ENCODE peak calls at places on chromosomes 3 and 15, in six cellular contexts. U is stimulated activated CD4-positive, alpha-beta T cell treated with anti-CD3 and anti-CD28 coated beads, Interleukin-1b, Interleukin-23, amount 100 ng/mL, for 4 hours; I is MCF 10A; E is ovary; A is NCI-H345; W is naive thymus-derived CD8-positive, alpha-beta T cell. L is an unnamed sample.

GRCh38 chr3:171189394-171189793 is 162.9 kb upstream of the SLC2A2 start:
- DNase-seq in U (no peak), I (no peak), E (no peak), A (no peak), W (no peak), L (no peak)

GRCh38 chr15:101425787-101426365 is 63.6 kb downstream of the PCSK6 start:
- DNase-seq in U (no peak), I (no peak), E (no peak), A (no peak), W (no peak), L (no peak)

GRCh38 chr15:51908312-51908711 is 63.3 kb downstream of the LEO1 start:
- DNase-seq in U (no peak), I (no peak), E (no peak), A (no peak), W (no peak), L (no peak)

GRCh38 chr3:160883373-160883772 is 127.3 kb downstream of the PPM1L start:
- DNase-seq in U (no peak), I (no peak), E (no peak), A (no peak), W (no peak), L (peak; percentile 30)

GRCh38 chr15:39584662-39585393 is 3.9 kb downstream of the THBS1 start:
- DNase-seq in U (no peak), I (no peak), E (no peak), A (no peak), W (no peak), L (no peak)

GRCh38 chr15:24857094-24857437 is 97.7 kb upstream of the SNRPN start:
- DNase-seq in U (no peak), I (no peak), E (no peak), A (no peak), W (no peak), L (no peak)

GRCh38 chr3:138879541-138880380 is 45.0 kb upstream of the PIK3CB start:
- DNase-seq in U (no peak), I (no peak), E (no peak), A (no peak), W (no peak), L (no peak)

GRCh38 chr15:98771444-98772059 is 123.2 kb downstream of the IGF1R start:
- DNase-seq in U (no peak), I (no peak), E (no peak), A (no peak), W (no peak), L (no peak)

GRCh38 chr3:177596248-177596821 is 399.1 kb upstream of the TBL1XR1 start:
- DNase-seq in U (no peak), I (peak; percentile 83), E (no peak), A (no peak), W (no peak), L (no peak)

GRCh38 chr15:91426412-91426811 is 326.4 kb downstream of the SV2B start:
- DNase-seq in U (no peak), I (peak; percentile 33), E (no peak), A (no peak), W (no peak), L (no peak)

GRCh38 chr15:28019594-28020320 is 79.4 kb downstream of the OCA2 start:
- DNase-seq in U (no peak), I (no peak), E (no peak), A (no peak), W (no peak), L (no peak)

GRCh38 chr3:139710212-139710611 is 32.4 kb upstream of the NMNAT3 start:
- DNase-seq in U (no peak), I (no peak), E (no peak), A (peak; percentile 68), W (no peak), L (no peak)

GRCh38 chr3:11005686-11006256 is 13.2 kb downstream of the SLC6A1 start:
- DNase-seq in U (no peak), I (peak; percentile 5), E (no peak), A (no peak), W (no peak), L (no peak)

GRCh38 chr15:89777821-89778380 is 1.8 kb downstream of the MESP2 start:
- DNase-seq in U (no peak), I (no peak), E (no peak), A (no peak), W (no peak), L (no peak)

GRCh38 chr3:160665784-160666526 is 11.0 kb upstream of the ARL14 start:
- DNase-seq in U (no peak), I (peak; percentile 89), E (no peak), A (no peak), W (no peak), L (no peak)